ENCODE peak calls at places on chromosome 21, in four cellular contexts. Q is MM.1S; V is CD8-positive, alpha-beta T cell; P is brain microvascular endothelial cell. Y is an unnamed sample.

GRCh38 chr21:21818898-21819297 is 820.7 kb downstream of the NCAM2 start:
- DNase-seq in Q (no peak), P (no peak), V (no peak), Y (no peak)

GRCh38 chr21:32155226-32155625 is 123.6 kb downstream of the MIS18A start:
- DNase-seq in P (no peak), Q (no peak), V (no peak), Y (no peak)

GRCh38 chr21:34126269-34126668 is 52.9 kb downstream of the MRPS6 start:
- DNase-seq in P (no peak), V (no peak), Q (no peak), Y (no peak)

GRCh38 chr21:32020551-32020950 is 147.7 kb downstream of the HUNK start:
- DNase-seq in Q (no peak), V (no peak), P (no peak), Y (no peak)

GRCh38 chr21:18155508-18156193 is 89.0 kb upstream of the CHODL start:
- DNase-seq in P (peak; percentile 6), V (no peak), Q (peak; percentile 88), Y (no peak)

GRCh38 chr21:31721381-31721780 is 10.5 kb downstream of the SCAF4 start:
- DNase-seq in Q (no peak), V (no peak), P (no peak), Y (no peak)

GRCh38 chr21:29523646-29524045 is 224.9 kb downstream of the BACH1 start:
- DNase-seq in P (no peak), Q (no peak), V (no peak), Y (no peak)

GRCh38 chr21:39885119-39885848 is 18.0 kb downstream of the PCP4 start:
- DNase-seq in V (no peak), Q (no peak), P (no peak), Y (peak; percentile 80)

GRCh38 chr21:15015622-15016471 is 49.0 kb downstream of the NRIP1 start:
- DNase-seq in V (no peak), P (peak; percentile 46), Q (no peak), Y (no peak)

GRCh38 chr21:25952306-25952705 is 217.5 kb downstream of the GABPA start:
- DNase-seq in V (no peak), P (no peak), Q (no peak), Y (no peak)

GRCh38 chr21:41947596-41948403 is 6.0 kb downstream of the C2CD2 start:
- DNase-seq in Q (no peak), P (no peak), V (no peak), Y (peak; percentile 82)

GRCh38 chr21:43827015-43827611 is 37.7 kb downstream of the RRP1 start:
- DNase-seq in V (no peak), P (peak; percentile 78), Q (no peak), Y (peak; percentile 66)

GRCh38 chr21:15943009-15943666 is 213.4 kb downstream of the USP25 start:
- DNase-seq in Q (no peak), V (no peak), P (peak; percentile 35), Y (no peak)

GRCh38 chr21:39809936-39810335 is 57.3 kb upstream of the PCP4 start:
- DNase-seq in V (no peak), Q (no peak), P (no peak), Y (no peak)

GRCh38 chr21:41931041-41931451 is 22.8 kb downstream of the C2CD2 start:
- DNase-seq in Q (no peak), P (no peak), V (no peak), Y (no peak)

GRCh38 chr21:35266546-35266945 is 217.4 kb upstream of the RUNX1 start:
- DNase-seq in P (no peak), Q (no peak), V (no peak), Y (no peak)

GRCh38 chr21:42439284-42440186 is 35.8 kb downstream of the UBASH3A start:
- DNase-seq in Q (no peak), V (no peak), P (no peak), Y (no peak)

GRCh38 chr21:42229676-42230075 is 10.7 kb downstream of the ABCG1 start:
- DNase-seq in Q (no peak), V (no peak), P (no peak), Y (no peak)

GRCh38 chr21:44930543-44930981 is 9.3 kb upstream of the SLX9 start:
- DNase-seq in Q (no peak), P (no peak), V (peak; percentile 60), Y (peak; percentile 80)

GRCh38 chr21:44929799-44930542 is 9.3 kb upstream of the ITGB2 start:
- DNase-seq in Q (no peak), P (no peak), V (no peak), Y (peak; percentile 44)

GRCh38 chr21:44932366-44933181 is 7.3 kb upstream of the SLX9 start:
- DNase-seq in V (peak; percentile 67), P (no peak), Q (no peak), Y (no peak)

GRCh38 chr21:44931501-44932365 is 8.1 kb upstream of the SLX9 start:
- DNase-seq in V (no peak), P (no peak), Q (no peak), Y (peak; percentile 66)

GRCh38 chr21:44931137-44931500 is 8.7 kb upstream of the SLX9 start:
- DNase-seq in V (no peak), Q (no peak), P (no peak), Y (no peak)
- H3K27ac ChIP-seq in V (peak overlapping the region; percentile 54), Q (no peak overlapping the region), P (no peak overlapping the region), Y (no peak overlapping the region)

DNA sequence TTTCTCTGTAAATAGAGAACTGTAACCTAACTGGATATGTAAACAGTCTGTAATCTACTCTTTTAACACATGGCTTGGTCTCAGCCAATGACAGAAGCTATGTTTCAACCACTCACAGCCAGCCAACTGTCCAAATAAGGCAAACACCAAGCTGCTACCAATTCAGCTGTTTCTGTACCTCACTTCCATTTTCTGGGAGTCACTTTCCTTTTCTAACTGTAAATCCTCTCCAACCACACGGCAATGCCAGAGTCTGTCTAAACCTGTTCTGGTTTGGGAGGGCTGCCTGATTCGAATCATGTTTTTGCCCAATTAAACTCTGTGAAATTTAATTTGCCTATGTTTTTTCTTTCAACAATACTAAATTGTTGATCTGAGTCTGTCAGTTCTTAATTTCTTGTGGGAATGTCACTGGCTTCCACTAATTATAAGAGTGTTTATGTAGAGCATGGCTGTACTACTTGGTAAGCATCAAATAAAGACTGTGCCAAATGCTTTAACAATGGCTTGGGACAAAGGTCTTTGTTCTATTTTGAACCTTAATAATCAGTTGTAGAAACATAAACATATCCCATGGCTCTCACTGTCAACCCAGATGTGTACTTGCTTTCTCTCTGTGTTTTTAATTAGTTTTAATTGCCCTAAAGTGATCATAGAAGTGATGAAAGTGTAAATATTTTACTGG is 1144.5 kb upstream of the TMPRSS15 start:
- DNase-seq in V (no peak), P (no peak), Q (no peak), Y (no peak)
- H3K27me3 ChIP-seq in V (no peaks in the 10 kb centered on the region), P (no peaks in the 10 kb centered on the region), Q (no peaks in the 10 kb centered on the region), Y (no peaks in the 10 kb centered on the region)

GRCh38 chr21:37219766-37220432 is 47.2 kb downstream of the VPS26C start:
- DNase-seq in P (no peak), V (no peak), Q (no peak), Y (no peak)
- H3K4me3 ChIP-seq in P (peak overlapping the region; percentile 66), V (peak overlapping the region; percentile 92), Q (peak overlapping the region; percentile 67), Y (peak overlapping the region; percentile 42)

DNA sequence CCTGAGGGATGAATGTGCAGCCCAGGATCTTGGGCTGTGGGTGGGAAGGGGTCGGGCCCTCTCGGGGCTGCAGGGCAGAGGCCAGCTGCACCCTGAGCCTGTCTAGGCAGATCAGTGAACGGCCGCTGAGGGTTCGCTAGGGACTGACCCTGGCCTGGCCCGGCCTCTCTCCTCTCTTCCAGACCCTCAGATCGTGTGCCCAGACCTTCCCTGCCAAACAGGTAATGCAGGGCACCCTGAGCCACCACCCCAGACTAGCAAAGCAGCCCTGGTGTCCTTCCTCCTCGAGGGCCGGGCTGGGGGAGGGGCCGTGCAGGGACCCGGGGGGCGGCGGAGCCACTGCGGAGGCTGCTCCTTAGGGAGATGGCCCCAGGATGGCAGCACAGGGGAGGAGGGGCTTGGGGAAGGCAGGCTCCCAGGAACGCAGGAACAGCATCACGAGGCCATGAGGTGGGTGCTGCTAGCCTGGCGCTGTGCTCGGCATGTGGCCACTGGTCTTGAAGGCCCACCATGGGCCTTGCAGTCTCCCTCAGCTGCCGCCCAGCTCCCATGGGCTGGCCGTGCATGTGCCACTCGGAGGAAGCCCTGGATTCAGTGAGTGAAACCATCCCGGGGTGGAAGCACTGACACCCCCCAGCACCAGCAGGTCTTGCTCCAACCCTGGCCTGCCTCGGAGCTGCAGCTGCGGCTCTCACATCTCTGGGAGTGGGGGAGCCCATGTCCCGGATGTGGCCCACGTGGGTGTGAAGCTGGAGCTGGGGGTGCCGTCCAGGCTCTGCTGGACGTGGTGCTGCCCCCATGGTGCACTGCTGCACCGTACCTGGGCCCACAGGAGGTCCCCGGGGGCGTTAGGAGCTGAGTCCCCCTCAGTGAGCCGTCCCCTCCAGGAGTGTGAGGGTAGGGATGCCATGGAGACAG is 28.7 kb downstream of the COL6A2 start:
- DNase-seq in V (no peak), P (no peak), Q (no peak), Y (peak; percentile 57)
- H3K27ac ChIP-seq in V (no peak overlapping the region), P (no peak overlapping the region), Q (no peak overlapping the region), Y (no peak overlapping the region)

DNA sequence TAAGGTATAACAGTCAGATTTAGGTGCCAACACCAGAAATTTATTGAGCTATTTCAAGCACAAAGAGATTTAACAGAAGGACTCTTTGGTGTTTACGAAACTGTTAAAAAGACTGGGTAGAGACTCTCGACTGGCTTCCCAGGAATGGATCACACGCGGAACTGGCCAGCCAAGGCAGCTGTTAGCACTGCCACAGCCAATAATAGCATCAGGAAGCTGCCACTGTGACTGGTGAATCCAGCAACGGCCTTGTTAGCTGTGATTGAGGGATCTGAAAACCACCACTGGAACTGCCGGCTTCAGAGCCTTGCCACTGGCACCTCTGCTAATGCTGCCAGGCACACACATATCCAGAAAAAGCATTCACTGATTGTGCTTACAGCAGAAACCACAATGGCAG is 10.6 kb upstream of the SIM2 start:
- DNase-seq in Q (no peak), V (no peak), P (no peak), Y (no peak)
- H3K27me3 ChIP-seq in Q (peaks cover 25% of the 10 kb centered on the region), V (peaks cover 27% of the 10 kb centered on the region), P (peaks cover 66% of the 10 kb centered on the region), Y (peaks cover 4% of the 10 kb centered on the region)